ENCODE peak calls at places on chromosomes 1 and 21, in nine cellular contexts. F is NCI-H2081; B is stimulated activated CD8-positive, alpha-beta memory T cell treated with anti-CD3 and anti-CD28 coated beads, Interleukin-7, amount 100 ng/mL, for 48 hours; W is renal cortical epithelial cell; C is NCI-H1436; T is HS-27A; I is ureter; S is cardiac muscle cell; U is posterior cingulate gyrus. Z is an unnamed sample.

GRCh38 chr1:43067856-43068751 is 104.0 kb downstream of the EBNA1BP2 start:
- DNase-seq in S (no peak), I (no peak), W (no peak), T (no peak), F (no peak), U (no peak), B (no peak), C (no peak), Z (peak; percentile 65)

GRCh38 chr1:154361357-154361756 is 36.0 kb downstream of the ATP8B2 start:
- DNase-seq in S (no peak), U (no peak), T (no peak), I (no peak), F (no peak), W (no peak), C (no peak), B (no peak), Z (no peak)

GRCh38 chr1:214603819-214604252 is 841 bp downstream of the CENPF start:
- DNase-seq in S (peak; percentile 13), U (no peak), B (no peak), T (no peak), C (no peak), I (no peak), F (no peak), W (no peak), Z (no peak)

GRCh38 chr1:175208773-175209492 is 16.4 kb upstream of the KIAA0040 start:
- DNase-seq in U (no peak), I (no peak), S (no peak), B (no peak), T (no peak), F (no peak), C (no peak), W (no peak), Z (no peak)

GRCh38 chr1:64878931-64879710 is 87.2 kb downstream of the JAK1 start:
- DNase-seq in S (no peak), F (no peak), T (peak; percentile 14), B (no peak), C (no peak), W (no peak), I (no peak), U (no peak), Z (no peak)

GRCh38 chr1:23756676-23757075 is 13.4 kb downstream of the ELOA start:
- DNase-seq in U (no peak), S (no peak), F (no peak), I (no peak), B (no peak), W (peak; percentile 89), T (no peak), C (no peak), Z (no peak)

GRCh38 chr21:34545079-34545884 is 33.3 kb upstream of the KCNE1 start:
- DNase-seq in F (no peak), I (peak; percentile 60), S (peak; percentile 49), C (no peak), W (peak; percentile 85), U (peak; percentile 23), T (no peak), B (no peak), Z (no peak)

GRCh38 chr1:39047374-39048229 is 21.5 kb downstream of the NDUFS5 start:
- DNase-seq in W (peak; percentile 94), I (no peak), S (peak; percentile 12), T (peak; percentile 17), C (no peak), U (no peak), B (no peak), F (no peak), Z (no peak)

GRCh38 chr1:226956942-226957713 is 17.0 kb downstream of the COQ8A start:
- DNase-seq in W (no peak), I (no peak), U (no peak), C (no peak), F (no peak), B (no peak), S (no peak), T (no peak), Z (no peak)